ENCODE peak calls at places on chromosome 13, in seven cellular contexts. One of them, this sample, is unnamed.

GRCh38 chr13:97386832-97387486 is 47.0 kb upstream of the RAP2A start:
- DNase-seq in ovary: no peak
- DNase-seq in tibial nerve: no peak
- DNase-seq in transverse colon: peak
- DNase-seq in spleen: no peak
- DNase-seq in IMR-90: no peak
- DNase-seq in body of pancreas: no peak
- DNase-seq in this sample: peak

GRCh38 chr13:114266241-114266640 is 15.2 kb upstream of the UPF3A start:
- DNase-seq in ovary: no peak
- DNase-seq in tibial nerve: no peak
- DNase-seq in transverse colon: no peak
- DNase-seq in spleen: no peak
- DNase-seq in IMR-90: no peak
- DNase-seq in body of pancreas: no peak
- DNase-seq in this sample: no peak

GRCh38 chr13:31444266-31444862 is 244.6 kb downstream of the B3GLCT start:
- DNase-seq in ovary: no peak
- DNase-seq in tibial nerve: no peak
- DNase-seq in transverse colon: no peak
- DNase-seq in spleen: no peak
- DNase-seq in IMR-90: no peak
- DNase-seq in body of pancreas: no peak
- DNase-seq in this sample: no peak

GRCh38 chr13:69198706-69199105 is 908.9 kb upstream of the ATXN8OS start:
- DNase-seq in ovary: no peak
- DNase-seq in tibial nerve: no peak
- DNase-seq in transverse colon: no peak
- DNase-seq in spleen: no peak
- DNase-seq in IMR-90: no peak
- DNase-seq in body of pancreas: no peak
- DNase-seq in this sample: no peak

GRCh38 chr13:41960700-41961697 is at the start of gene VWA8:
- DNase-seq in ovary: peak
- DNase-seq in tibial nerve: peak
- DNase-seq in transverse colon: peak
- DNase-seq in spleen: peak
- DNase-seq in IMR-90: peak
- DNase-seq in body of pancreas: peak
- DNase-seq in this sample: peak

GRCh38 chr13:37109080-37109678 is 3.7 kb upstream of the CSNK1A1L start:
- DNase-seq in ovary: no peak
- DNase-seq in tibial nerve: no peak
- DNase-seq in transverse colon: no peak
- DNase-seq in spleen: no peak
- DNase-seq in IMR-90: peak
- DNase-seq in body of pancreas: no peak
- DNase-seq in this sample: peak

GRCh38 chr13:28584873-28585317 is 74.0 kb upstream of the POMP start:
- DNase-seq in ovary: no peak
- DNase-seq in tibial nerve: no peak
- DNase-seq in transverse colon: no peak
- DNase-seq in spleen: no peak
- DNase-seq in IMR-90: peak
- DNase-seq in body of pancreas: no peak
- DNase-seq in this sample: no peak

GRCh38 chr13:91520952-91521351 is 122.5 kb downstream of the GPC5 start:
- DNase-seq in ovary: no peak
- DNase-seq in tibial nerve: no peak
- DNase-seq in transverse colon: no peak
- DNase-seq in spleen: no peak
- DNase-seq in IMR-90: no peak
- DNase-seq in body of pancreas: no peak
- DNase-seq in this sample: no peak

GRCh38 chr13:103812966-103813365 is 746.7 kb upstream of the SLC10A2 start:
- DNase-seq in ovary: no peak
- DNase-seq in tibial nerve: no peak
- DNase-seq in transverse colon: no peak
- DNase-seq in spleen: no peak
- DNase-seq in IMR-90: no peak
- DNase-seq in body of pancreas: no peak
- DNase-seq in this sample: no peak

GRCh38 chr13:113564331-113565023 is 20.1 kb upstream of the TFDP1 start:
- DNase-seq in ovary: peak
- DNase-seq in tibial nerve: no peak
- DNase-seq in transverse colon: peak
- DNase-seq in spleen: peak
- DNase-seq in IMR-90: no peak
- DNase-seq in body of pancreas: no peak
- DNase-seq in this sample: peak

GRCh38 chr13:43221611-43222010 is 198.2 kb downstream of the DNAJC15 start:
- DNase-seq in ovary: no peak
- DNase-seq in tibial nerve: no peak
- DNase-seq in transverse colon: no peak
- DNase-seq in spleen: no peak
- DNase-seq in IMR-90: no peak
- DNase-seq in body of pancreas: no peak
- DNase-seq in this sample: no peak

GRCh38 chr13:80339841-80340642 is 884 bp downstream of the SPRY2 start:
- DNase-seq in ovary: peak
- DNase-seq in tibial nerve: no peak
- DNase-seq in transverse colon: peak
- DNase-seq in spleen: peak
- DNase-seq in IMR-90: peak
- DNase-seq in body of pancreas: peak
- DNase-seq in this sample: peak

GRCh38 chr13:101799196-101799595 is 346.7 kb downstream of the ITGBL1 start:
- DNase-seq in ovary: no peak
- DNase-seq in tibial nerve: no peak
- DNase-seq in transverse colon: no peak
- DNase-seq in spleen: no peak
- DNase-seq in IMR-90: no peak
- DNase-seq in body of pancreas: no peak
- DNase-seq in this sample: no peak

GRCh38 chr13:101648766-101649489 is 196.5 kb downstream of the ITGBL1 start:
- DNase-seq in ovary: no peak
- DNase-seq in tibial nerve: no peak
- DNase-seq in transverse colon: no peak
- DNase-seq in spleen: no peak
- DNase-seq in IMR-90: no peak
- DNase-seq in body of pancreas: no peak
- DNase-seq in this sample: no peak

GRCh38 chr13:100854091-100854490 is 179.5 kb upstream of the TMTC4 start:
- DNase-seq in ovary: no peak
- DNase-seq in tibial nerve: no peak
- DNase-seq in transverse colon: no peak
- DNase-seq in spleen: no peak
- DNase-seq in IMR-90: no peak
- DNase-seq in body of pancreas: no peak
- DNase-seq in this sample: no peak

GRCh38 chr13:46640843-46641242 is 87.9 kb downstream of the LRCH1 start:
- DNase-seq in ovary: no peak
- DNase-seq in tibial nerve: no peak
- DNase-seq in transverse colon: no peak
- DNase-seq in spleen: no peak
- DNase-seq in IMR-90: peak
- DNase-seq in body of pancreas: no peak
- DNase-seq in this sample: no peak

GRCh38 chr13:48950507-48950886 is 25.2 kb upstream of the FNDC3A start:
- DNase-seq in ovary: no peak
- DNase-seq in tibial nerve: no peak
- DNase-seq in transverse colon: no peak
- DNase-seq in spleen: no peak
- DNase-seq in IMR-90: peak
- DNase-seq in body of pancreas: no peak
- DNase-seq in this sample: no peak

GRCh38 chr13:96527497-96527896 is 437.6 kb downstream of the HS6ST3 start:
- DNase-seq in ovary: no peak
- DNase-seq in tibial nerve: no peak
- DNase-seq in transverse colon: no peak
- DNase-seq in spleen: no peak
- DNase-seq in IMR-90: no peak
- DNase-seq in body of pancreas: no peak
- DNase-seq in this sample: no peak

GRCh38 chr13:45546410-45546765 is 69.2 kb downstream of the ERICH6B start:
- DNase-seq in ovary: no peak
- DNase-seq in tibial nerve: no peak
- DNase-seq in transverse colon: no peak
- DNase-seq in spleen: no peak
- DNase-seq in IMR-90: no peak
- DNase-seq in body of pancreas: no peak
- DNase-seq in this sample: no peak

GRCh38 chr13:77429320-77430142 is 102.6 kb upstream of the MYCBP2 start:
- DNase-seq in ovary: no peak
- DNase-seq in tibial nerve: no peak
- DNase-seq in transverse colon: no peak
- DNase-seq in spleen: no peak
- DNase-seq in IMR-90: no peak
- DNase-seq in body of pancreas: no peak
- DNase-seq in this sample: no peak

GRCh38 chr13:90640976-90641375 is 706.5 kb upstream of the MIR17HG start:
- DNase-seq in ovary: no peak
- DNase-seq in tibial nerve: no peak
- DNase-seq in transverse colon: no peak
- DNase-seq in spleen: no peak
- DNase-seq in IMR-90: no peak
- DNase-seq in body of pancreas: no peak
- DNase-seq in this sample: no peak

GRCh38 chr13:79037197-79037596 is 368.9 kb downstream of the RBM26 start:
- DNase-seq in ovary: no peak
- DNase-seq in tibial nerve: no peak
- DNase-seq in transverse colon: no peak
- DNase-seq in spleen: no peak
- DNase-seq in IMR-90: no peak
- DNase-seq in body of pancreas: no peak
- DNase-seq in this sample: no peak

DNA sequence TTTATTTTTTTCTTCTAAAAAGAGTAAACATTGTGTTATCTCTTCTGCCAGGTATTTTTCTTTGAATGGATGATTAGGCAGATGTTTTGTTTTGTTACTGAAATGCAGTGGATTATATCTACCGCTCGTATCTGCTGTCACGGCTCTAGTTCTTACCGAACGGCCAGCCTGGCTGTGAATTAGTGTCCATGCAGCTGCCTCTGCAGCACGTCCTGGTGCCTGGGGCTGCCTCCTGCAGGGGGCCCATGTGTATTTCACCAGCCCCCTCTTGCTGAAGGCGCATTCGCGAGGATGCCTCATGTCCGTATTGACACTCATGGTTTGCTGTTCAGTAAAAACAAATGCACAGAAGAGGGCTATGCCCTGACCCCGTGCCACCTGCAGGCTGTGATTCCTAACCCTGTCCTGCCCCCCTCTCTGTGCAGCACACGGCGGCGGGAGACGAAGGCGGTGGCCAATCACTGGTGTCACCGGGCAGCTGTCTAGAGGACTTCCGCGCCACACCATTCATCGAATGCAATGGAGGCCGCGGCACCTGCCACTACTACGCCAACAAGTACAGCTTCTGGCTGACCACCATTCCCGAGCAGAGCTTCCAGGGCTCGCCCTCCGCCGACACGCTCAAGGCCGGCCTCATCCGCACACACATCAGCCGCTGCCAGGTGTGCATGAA is 49.9 kb downstream of the RAB20 start:
- DNase-seq in ovary: no peak
- DNase-seq in tibial nerve: no peak
- DNase-seq in transverse colon: no peak
- DNase-seq in spleen: no peak
- DNase-seq in IMR-90: no peak
- DNase-seq in body of pancreas: no peak
- DNase-seq in this sample: no peak
- TF ChIP-seq POLR2A in ovary: no peak
- TF ChIP-seq POLR2A in tibial nerve: no peak
- TF ChIP-seq POLR2A in transverse colon: no peak
- TF ChIP-seq POLR2A in spleen: no peak
- TF ChIP-seq POLR2A in IMR-90: no peak
- TF ChIP-seq POLR2A in body of pancreas: no peak
- TF ChIP-seq POLR2A in this sample: no peak

DNA sequence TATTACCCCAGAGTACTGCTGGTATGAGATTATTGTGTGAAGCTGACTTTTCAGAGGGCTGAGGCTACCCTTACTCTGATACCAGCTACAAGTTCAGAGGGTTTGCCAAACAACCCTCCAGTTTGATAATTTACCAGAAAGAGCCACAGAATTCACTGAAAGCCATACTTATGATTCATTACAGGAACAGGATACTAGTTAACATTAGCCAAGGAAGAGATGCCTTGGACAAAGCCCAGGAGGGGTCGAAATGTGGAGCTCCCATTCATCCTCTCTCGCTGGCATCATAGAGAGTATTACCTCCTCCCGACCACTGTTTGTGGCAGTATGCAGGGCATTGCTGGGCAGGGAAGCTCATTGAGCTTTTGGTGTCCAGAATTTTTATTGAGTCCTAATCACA is 364.3 kb downstream of the KCNRG start:
- DNase-seq in ovary: no peak
- DNase-seq in tibial nerve: no peak
- DNase-seq in transverse colon: no peak
- DNase-seq in spleen: no peak
- DNase-seq in IMR-90: no peak
- DNase-seq in body of pancreas: no peak
- DNase-seq in this sample: no peak
- H3K4me3 ChIP-seq in ovary: no peak
- H3K4me3 ChIP-seq in tibial nerve: no peak
- H3K4me3 ChIP-seq in transverse colon: no peak
- H3K4me3 ChIP-seq in spleen: no peak
- H3K4me3 ChIP-seq in IMR-90: no peak
- H3K4me3 ChIP-seq in body of pancreas: no peak
- H3K4me3 ChIP-seq in this sample: no peak

GRCh38 chr13:51849145-51850101 is 4.4 kb upstream of the TMEM272 start:
- DNase-seq in ovary: no peak
- DNase-seq in tibial nerve: no peak
- DNase-seq in transverse colon: no peak
- DNase-seq in spleen: no peak
- DNase-seq in IMR-90: peak
- DNase-seq in body of pancreas: peak
- DNase-seq in this sample: no peak
- TF ChIP-seq CTCF in ovary: no peak
- TF ChIP-seq CTCF in tibial nerve: no peak
- TF ChIP-seq CTCF in transverse colon: peak
- TF ChIP-seq CTCF in spleen: peak
- TF ChIP-seq CTCF in IMR-90: peak
- TF ChIP-seq CTCF in body of pancreas: peak
- TF ChIP-seq CTCF in this sample: no peak

DNA sequence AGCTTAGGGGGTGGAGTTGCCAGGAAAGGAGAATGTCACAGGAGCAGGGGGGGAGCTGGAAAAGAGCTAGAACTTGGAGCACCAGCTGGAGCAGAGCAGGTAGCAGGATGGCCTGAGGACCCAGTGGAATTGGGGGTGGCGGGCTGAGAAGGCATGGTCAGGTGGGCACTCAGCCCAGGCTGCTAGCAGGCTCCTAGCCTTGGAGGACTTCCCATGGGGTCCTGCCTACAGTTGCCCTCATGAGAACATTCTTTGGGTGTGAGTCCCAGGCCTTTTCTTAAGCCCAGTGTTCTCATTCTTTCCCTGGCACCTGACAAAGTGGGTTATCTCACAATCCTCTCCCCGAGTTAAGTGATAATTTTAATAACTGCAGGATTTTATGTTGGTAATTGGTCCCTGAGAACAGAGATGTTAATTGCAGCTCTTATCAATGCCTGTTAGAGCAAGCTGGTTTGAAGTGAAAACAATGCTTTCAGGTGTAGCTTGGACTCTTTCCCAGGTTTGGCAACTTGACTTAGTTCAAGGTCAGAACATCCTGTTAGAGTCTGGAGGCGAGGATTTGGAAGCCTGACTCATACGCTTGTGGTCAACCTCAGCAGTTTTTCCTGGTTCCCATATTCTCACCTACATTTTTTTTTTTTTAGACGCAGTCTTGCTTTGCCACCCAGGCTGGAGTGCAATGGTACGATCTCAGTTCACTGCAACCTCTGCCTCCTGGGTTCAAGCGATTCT is 18.1 kb upstream of the OLFM4 start:
- DNase-seq in ovary: no peak
- DNase-seq in tibial nerve: no peak
- DNase-seq in transverse colon: peak
- DNase-seq in spleen: no peak
- DNase-seq in IMR-90: no peak
- DNase-seq in body of pancreas: peak
- DNase-seq in this sample: no peak
- TF ChIP-seq POLR2A in ovary: no peak
- TF ChIP-seq POLR2A in tibial nerve: no peak
- TF ChIP-seq POLR2A in transverse colon: no peak
- TF ChIP-seq POLR2A in spleen: no peak
- TF ChIP-seq POLR2A in IMR-90: no peak
- TF ChIP-seq POLR2A in body of pancreas: no peak
- TF ChIP-seq POLR2A in this sample: no peak